ENCODE peak calls at places on chromosomes 2 and 18, in five cellular contexts. One of them, this sample, is unnamed.

GRCh38 chr2:202035089-202035940 is 1.7 kb downstream of the FZD7 start:
- DNase-seq in MM.1S: no peak
- DNase-seq in GM23248: peak
- DNase-seq in HCT116: no peak
- DNase-seq in PC-3: no peak
- DNase-seq in this sample: peak

GRCh38 chr2:49935456-49935855 is 781.1 kb upstream of the FSHR start:
- DNase-seq in MM.1S: no peak
- DNase-seq in GM23248: no peak
- DNase-seq in HCT116: no peak
- DNase-seq in PC-3: no peak
- DNase-seq in this sample: no peak

GRCh38 chr2:85704800-85705679 is 10.9 kb downstream of the GNLY start:
- DNase-seq in MM.1S: peak
- DNase-seq in GM23248: no peak
- DNase-seq in HCT116: no peak
- DNase-seq in PC-3: no peak
- DNase-seq in this sample: no peak

GRCh38 chr2:38268691-38269309 is 108.3 kb downstream of the ATL2 start:
- DNase-seq in MM.1S: no peak
- DNase-seq in GM23248: peak
- DNase-seq in HCT116: no peak
- DNase-seq in PC-3: peak
- DNase-seq in this sample: no peak

GRCh38 chr18:70149156-70149555 is 56.3 kb downstream of the RTTN start:
- DNase-seq in MM.1S: no peak
- DNase-seq in GM23248: no peak
- DNase-seq in HCT116: no peak
- DNase-seq in PC-3: no peak
- DNase-seq in this sample: no peak

GRCh38 chr18:62420151-62420512 is 95.0 kb downstream of the TNFRSF11A start:
- DNase-seq in MM.1S: no peak
- DNase-seq in GM23248: peak
- DNase-seq in HCT116: no peak
- DNase-seq in PC-3: peak
- DNase-seq in this sample: no peak

GRCh38 chr2:170465241-170465640 is 249.9 kb upstream of the SP5 start:
- DNase-seq in MM.1S: no peak
- DNase-seq in GM23248: no peak
- DNase-seq in HCT116: no peak
- DNase-seq in PC-3: peak
- DNase-seq in this sample: no peak

GRCh38 chr2:225122007-225122406 is 79.7 kb upstream of the DOCK10 start:
- DNase-seq in MM.1S: no peak
- DNase-seq in GM23248: no peak
- DNase-seq in HCT116: no peak
- DNase-seq in PC-3: no peak
- DNase-seq in this sample: no peak

GRCh38 chr2:225055714-225056113 is 13.4 kb upstream of the DOCK10 start:
- DNase-seq in MM.1S: no peak
- DNase-seq in GM23248: no peak
- DNase-seq in HCT116: no peak
- DNase-seq in PC-3: no peak
- DNase-seq in this sample: no peak

GRCh38 chr2:160918909-160919503 is 241.2 kb upstream of the TANK start:
- DNase-seq in MM.1S: peak
- DNase-seq in GM23248: peak
- DNase-seq in HCT116: peak
- DNase-seq in PC-3: peak
- DNase-seq in this sample: peak

GRCh38 chr2:174333502-174334277 is 1.1 kb upstream of the SP9 start:
- DNase-seq in MM.1S: no peak
- DNase-seq in GM23248: no peak
- DNase-seq in HCT116: no peak
- DNase-seq in PC-3: no peak
- DNase-seq in this sample: peak

GRCh38 chr18:31637445-31637844 is 45.8 kb downstream of the TTR start:
- DNase-seq in MM.1S: no peak
- DNase-seq in GM23248: no peak
- DNase-seq in HCT116: no peak
- DNase-seq in PC-3: no peak
- DNase-seq in this sample: no peak

GRCh38 chr2:58042486-58042970 is 4.1 kb upstream of the VRK2 start:
- DNase-seq in MM.1S: peak
- DNase-seq in GM23248: peak
- DNase-seq in HCT116: peak
- DNase-seq in PC-3: peak
- DNase-seq in this sample: no peak

GRCh38 chr18:58847383-58848071 is 17.1 kb upstream of the ZNF532 start:
- DNase-seq in MM.1S: no peak
- DNase-seq in GM23248: no peak
- DNase-seq in HCT116: no peak
- DNase-seq in PC-3: no peak
- DNase-seq in this sample: peak
- H3K9ac ChIP-seq in MM.1S: no peak
- H3K9ac ChIP-seq in GM23248: no peak
- H3K9ac ChIP-seq in HCT116: no peak
- H3K9ac ChIP-seq in PC-3: no peak
- H3K9ac ChIP-seq in this sample: no peak

DNA sequence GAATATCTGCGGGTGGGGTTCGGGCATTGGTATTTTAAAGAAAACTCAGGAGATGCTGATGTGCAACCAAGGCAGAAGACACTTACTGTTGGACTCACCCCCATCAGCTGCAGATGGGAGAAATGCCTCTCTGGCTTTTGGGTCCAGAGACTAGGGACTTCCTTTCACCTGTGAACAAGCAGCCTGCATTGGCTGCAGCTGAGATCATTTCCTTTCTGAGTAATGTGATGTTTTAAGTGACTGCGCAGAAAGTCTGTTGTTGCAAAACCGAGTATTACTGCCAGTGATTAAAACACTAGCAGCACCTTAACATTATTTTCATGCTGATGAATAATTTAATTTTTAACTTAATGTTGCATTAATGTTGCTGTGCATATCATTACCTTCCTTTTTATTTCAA is 143.0 kb downstream of the TSN start:
- DNase-seq in MM.1S: peak
- DNase-seq in GM23248: peak
- DNase-seq in HCT116: no peak
- DNase-seq in PC-3: peak
- DNase-seq in this sample: no peak
- TF ChIP-seq EZH2phosphoT487 in MM.1S: no peak
- TF ChIP-seq EZH2phosphoT487 in GM23248: no peak
- TF ChIP-seq EZH2phosphoT487 in HCT116: no peak
- TF ChIP-seq EZH2phosphoT487 in PC-3: no peak
- TF ChIP-seq EZH2phosphoT487 in this sample: no peak

DNA sequence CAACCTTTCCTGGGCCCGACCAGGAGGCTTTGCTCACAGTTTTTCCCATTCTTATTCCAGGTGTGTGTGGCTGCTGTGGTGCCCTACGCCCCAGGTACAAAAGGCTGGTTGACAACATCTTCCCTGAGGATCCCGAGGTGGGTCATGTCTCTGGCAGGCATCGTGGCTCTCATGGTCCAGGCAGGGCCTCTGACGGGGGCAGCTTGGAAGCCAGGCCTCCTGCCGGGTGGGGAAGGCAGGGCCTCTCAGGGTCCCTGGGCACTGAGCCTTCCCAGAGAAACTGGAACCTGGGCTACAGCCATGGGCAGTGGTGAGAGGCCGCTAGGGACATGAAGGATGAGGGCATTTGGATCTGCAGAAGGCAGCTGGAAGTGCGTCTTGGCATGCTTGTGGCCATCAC is 49.4 kb downstream of the EFR3B start:
- DNase-seq in MM.1S: no peak
- DNase-seq in GM23248: no peak
- DNase-seq in HCT116: no peak
- DNase-seq in PC-3: no peak
- DNase-seq in this sample: no peak
- H3K9ac ChIP-seq in MM.1S: no peak
- H3K9ac ChIP-seq in GM23248: no peak
- H3K9ac ChIP-seq in HCT116: no peak
- H3K9ac ChIP-seq in PC-3: no peak
- H3K9ac ChIP-seq in this sample: no peak

GRCh38 chr2:47359375-47359868 is 43.5 kb upstream of the MSH2 start:
- DNase-seq in MM.1S: no peak
- DNase-seq in GM23248: no peak
- DNase-seq in HCT116: no peak
- DNase-seq in PC-3: no peak
- DNase-seq in this sample: no peak

GRCh38 chr2:47357475-47357874 is 45.5 kb upstream of the MSH2 start:
- DNase-seq in MM.1S: no peak
- DNase-seq in GM23248: peak
- DNase-seq in HCT116: no peak
- DNase-seq in PC-3: peak
- DNase-seq in this sample: no peak

GRCh38 chr2:47354817-47355653 is 47.9 kb upstream of the MSH2 start:
- DNase-seq in MM.1S: no peak
- DNase-seq in GM23248: no peak
- DNase-seq in HCT116: no peak
- DNase-seq in PC-3: no peak
- DNase-seq in this sample: no peak

GRCh38 chr2:47354013-47354816 is 48.7 kb upstream of the MSH2 start:
- DNase-seq in MM.1S: no peak
- DNase-seq in GM23248: peak
- DNase-seq in HCT116: no peak
- DNase-seq in PC-3: peak
- DNase-seq in this sample: no peak
- TF ChIP-seq EZH2phosphoT487 in MM.1S: no peak
- TF ChIP-seq EZH2phosphoT487 in GM23248: no peak
- TF ChIP-seq EZH2phosphoT487 in HCT116: no peak
- TF ChIP-seq EZH2phosphoT487 in PC-3: no peak
- TF ChIP-seq EZH2phosphoT487 in this sample: no peak

DNA sequence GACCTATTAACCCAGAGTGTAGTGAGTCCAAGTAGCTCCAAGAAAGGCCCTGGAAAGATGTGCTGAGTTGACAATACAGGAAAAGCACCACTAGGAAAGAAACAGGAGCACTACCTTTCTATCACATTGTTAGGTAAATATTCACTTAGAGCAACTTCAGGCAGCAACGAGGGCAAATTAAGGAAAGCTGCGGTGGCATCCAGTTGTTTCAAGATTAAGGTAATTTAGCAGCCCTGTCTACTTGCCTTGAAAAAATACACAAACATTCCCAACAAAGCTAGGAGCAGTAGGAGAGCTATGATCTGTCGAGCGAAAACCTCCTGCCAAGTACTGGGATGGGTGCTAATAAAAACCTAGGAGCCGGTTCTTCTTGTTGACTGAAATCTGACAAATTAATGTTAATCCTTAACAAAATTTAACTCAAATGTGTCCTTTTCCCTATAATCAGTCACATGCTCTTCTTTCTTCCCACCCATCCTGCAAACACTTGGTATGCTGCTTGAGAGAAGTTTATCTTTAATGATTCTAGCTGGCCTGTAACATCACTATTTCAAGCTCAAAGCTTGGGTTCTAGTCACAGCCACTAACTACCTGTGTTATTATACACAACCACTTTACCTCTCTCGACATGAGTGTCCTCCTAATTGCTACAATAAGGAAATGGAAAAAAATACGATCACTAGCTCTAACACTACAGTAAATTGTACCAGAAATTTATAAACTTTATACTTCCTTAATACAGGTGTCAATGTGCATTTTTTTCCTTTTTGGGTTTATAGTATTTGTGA is 2.0 kb downstream of the ACAA2 start:
- DNase-seq in MM.1S: no peak
- DNase-seq in GM23248: peak
- DNase-seq in HCT116: no peak
- DNase-seq in PC-3: peak
- DNase-seq in this sample: peak
- H3K9ac ChIP-seq in MM.1S: no peak
- H3K9ac ChIP-seq in GM23248: peak
- H3K9ac ChIP-seq in HCT116: no peak
- H3K9ac ChIP-seq in PC-3: no peak
- H3K9ac ChIP-seq in this sample: no peak

This sample was measured in neural progenitor cell.